ENCODE peak calls at places on chromosome 14, in eight cellular contexts. Q, D, T, P, G, S, U and I are unnamed samples.

GRCh38 chr14:104937694-104938365 is 13.2 kb downstream of the PLD4 start:
- DNase-seq in Q (no peak), T (no peak), P (no peak), G (no peak), U (no peak), S (no peak), D (no peak), I (no peak)

GRCh38 chr14:32074887-32075572 is 2.1 kb upstream of the ARHGAP5 start:
- DNase-seq in Q (no peak), T (no peak), G (no peak), S (peak), P (no peak), U (no peak), D (no peak), I (no peak)

GRCh38 chr14:102182190-102182589 is 42.5 kb downstream of the WDR20 start:
- DNase-seq in P (no peak), D (no peak), Q (no peak), T (no peak), G (no peak), S (no peak), U (no peak), I (no peak)

GRCh38 chr14:42140001-42140400 is 533.3 kb downstream of the LRFN5 start:
- DNase-seq in D (no peak), T (no peak), U (no peak), Q (no peak), P (no peak), S (no peak), G (no peak), I (no peak)

GRCh38 chr14:30034049-30034635 is 106.5 kb upstream of the PRKD1 start:
- DNase-seq in U (no peak), S (peak), G (no peak), T (no peak), D (no peak), Q (no peak), P (no peak), I (no peak)

GRCh38 chr14:32324601-32325000 is 4.5 kb upstream of the AKAP6 start:
- DNase-seq in S (no peak), U (no peak), G (no peak), D (no peak), Q (no peak), T (no peak), P (no peak), I (no peak)

GRCh38 chr14:84643438-84643837 is 886.5 kb upstream of the FLRT2 start:
- DNase-seq in P (no peak), D (no peak), Q (no peak), G (no peak), S (peak), U (no peak), T (no peak), I (no peak)

GRCh38 chr14:105015242-105015641 is 5.6 kb downstream of the CDCA4 start:
- DNase-seq in U (no peak), P (no peak), Q (no peak), T (no peak), G (no peak), D (no peak), S (no peak), I (no peak)

GRCh38 chr14:50533806-50534205 is 1.4 kb upstream of the MAP4K5 start:
- DNase-seq in P (no peak), S (no peak), T (no peak), G (no peak), Q (no peak), D (no peak), U (no peak), I (no peak)

GRCh38 chr14:68462683-68463082 is 330.2 kb downstream of the ZFP36L1 start:
- DNase-seq in G (no peak), D (no peak), Q (no peak), S (no peak), T (no peak), P (no peak), U (no peak), I (no peak)

GRCh38 chr14:95305940-95306339 is 13.8 kb downstream of the CLMN start:
- DNase-seq in Q (no peak), S (no peak), P (no peak), G (no peak), T (no peak), U (no peak), D (no peak), I (no peak)

GRCh38 chr14:94673071-94673470 is 60.9 kb downstream of the SERPINA3 start:
- DNase-seq in S (no peak), T (no peak), G (no peak), P (no peak), D (no peak), U (no peak), Q (no peak), I (no peak)

GRCh38 chr14:43877351-43877900 is 629.7 kb downstream of the FSCB start:
- DNase-seq in T (no peak), S (no peak), P (no peak), G (no peak), D (no peak), U (no peak), Q (no peak), I (no peak)

GRCh38 chr14:90355540-90356518 is 24.1 kb upstream of the NRDE2 start:
- DNase-seq in U (no peak), T (no peak), D (no peak), P (no peak), S (no peak), G (no peak), Q (no peak), I (no peak)

GRCh38 chr14:28757790-28758189 is 8.8 kb upstream of the FOXG1 start:
- DNase-seq in U (no peak), T (no peak), D (no peak), Q (no peak), G (no peak), P (no peak), S (no peak), I (no peak)

GRCh38 chr14:26596722-26597030 is 1.2 kb downstream of the NOVA1 start:
- DNase-seq in Q (no peak), G (no peak), T (no peak), S (no peak), P (no peak), U (no peak), D (no peak), I (no peak)

GRCh38 chr14:55780156-55780946 is 200.3 kb downstream of the KTN1 start:
- DNase-seq in P (no peak), S (no peak), U (no peak), T (no peak), G (no peak), D (no peak), Q (no peak), I (no peak)

GRCh38 chr14:105311838-105312237 is 2.7 kb upstream of the PACS2 start:
- DNase-seq in T (no peak), D (no peak), P (no peak), U (no peak), S (no peak), Q (no peak), G (no peak), I (peak)

GRCh38 chr14:28603606-28604005 is 163.0 kb upstream of the FOXG1 start:
- DNase-seq in G (no peak), U (no peak), P (no peak), Q (no peak), D (no peak), T (no peak), S (no peak), I (no peak)

GRCh38 chr14:68662395-68662794 is 130.5 kb downstream of the ZFP36L1 start:
- DNase-seq in Q (no peak), U (no peak), P (no peak), D (no peak), S (no peak), G (no peak), T (no peak), I (no peak)

GRCh38 chr14:29045237-29045636 is 278.6 kb downstream of the FOXG1 start:
- DNase-seq in P (no peak), U (no peak), S (no peak), G (no peak), T (no peak), Q (no peak), D (no peak), I (no peak)

GRCh38 chr14:74246561-74246960 is 7.3 kb downstream of the VSX2 start:
- DNase-seq in S (no peak), P (no peak), T (no peak), D (no peak), U (no peak), G (no peak), Q (no peak), I (no peak)
- TF ChIP-seq REST in S (no peak), P (no peak), T (no peak), D (no peak), U (no peak), G (no peak), Q (no peak), I (no peak)

GRCh38 chr14:72439707-72440106 is 454.2 kb downstream of the DPF3 start:
- DNase-seq in P (peak), D (no peak), T (no peak), S (no peak), G (peak), U (no peak), Q (no peak), I (no peak)

GRCh38 chr14:72444701-72445100 is 449.2 kb downstream of the DPF3 start:
- DNase-seq in G (no peak), S (no peak), P (no peak), Q (no peak), T (no peak), U (no peak), D (no peak), I (no peak)

GRCh38 chr14:72448212-72448611 is 445.7 kb downstream of the DPF3 start:
- DNase-seq in P (no peak), D (no peak), U (no peak), S (no peak), Q (no peak), T (no peak), G (no peak), I (no peak)

GRCh38 chr14:72443256-72443655 is 450.6 kb downstream of the DPF3 start:
- DNase-seq in Q (no peak), U (no peak), G (no peak), P (no peak), T (no peak), S (no peak), D (no peak), I (no peak)

GRCh38 chr14:72443991-72444431 is 449.9 kb downstream of the DPF3 start:
- DNase-seq in T (no peak), S (no peak), P (peak), U (no peak), Q (no peak), G (peak), D (no peak), I (no peak)
- TF ChIP-seq REST in T (no peak), S (no peak), P (no peak), U (no peak), Q (no peak), G (no peak), D (no peak), I (no peak)

GRCh38 chr14:96567289-96567899 is 65.2 kb downstream of the PAPOLA start:
- DNase-seq in D (no peak), Q (peak), P (no peak), G (no peak), S (peak), T (no peak), U (no peak), I (no peak)
- TF ChIP-seq REST in D (no peak), Q (no peak), P (no peak), G (no peak), S (no peak), T (no peak), U (no peak), I (no peak)

GRCh38 chr14:76866469-76866868 is 40.3 kb downstream of the LRRC74A start:
- DNase-seq in T (no peak), P (no peak), S (no peak), Q (no peak), U (no peak), G (no peak), D (no peak), I (no peak)

GRCh38 chr14:76863724-76864407 is 37.7 kb downstream of the LRRC74A start:
- DNase-seq in G (peak), P (peak), Q (no peak), T (no peak), S (no peak), U (no peak), D (no peak), I (no peak)

GRCh38 chr14:76868453-76869170 is 42.4 kb downstream of the LRRC74A start:
- DNase-seq in S (peak), G (no peak), D (no peak), U (no peak), Q (no peak), P (no peak), T (no peak), I (no peak)

GRCh38 chr14:76870146-76870545 is 43.9 kb downstream of the LRRC74A start:
- DNase-seq in G (no peak), U (no peak), Q (peak), P (no peak), S (peak), T (no peak), D (no peak), I (peak)

DNA sequence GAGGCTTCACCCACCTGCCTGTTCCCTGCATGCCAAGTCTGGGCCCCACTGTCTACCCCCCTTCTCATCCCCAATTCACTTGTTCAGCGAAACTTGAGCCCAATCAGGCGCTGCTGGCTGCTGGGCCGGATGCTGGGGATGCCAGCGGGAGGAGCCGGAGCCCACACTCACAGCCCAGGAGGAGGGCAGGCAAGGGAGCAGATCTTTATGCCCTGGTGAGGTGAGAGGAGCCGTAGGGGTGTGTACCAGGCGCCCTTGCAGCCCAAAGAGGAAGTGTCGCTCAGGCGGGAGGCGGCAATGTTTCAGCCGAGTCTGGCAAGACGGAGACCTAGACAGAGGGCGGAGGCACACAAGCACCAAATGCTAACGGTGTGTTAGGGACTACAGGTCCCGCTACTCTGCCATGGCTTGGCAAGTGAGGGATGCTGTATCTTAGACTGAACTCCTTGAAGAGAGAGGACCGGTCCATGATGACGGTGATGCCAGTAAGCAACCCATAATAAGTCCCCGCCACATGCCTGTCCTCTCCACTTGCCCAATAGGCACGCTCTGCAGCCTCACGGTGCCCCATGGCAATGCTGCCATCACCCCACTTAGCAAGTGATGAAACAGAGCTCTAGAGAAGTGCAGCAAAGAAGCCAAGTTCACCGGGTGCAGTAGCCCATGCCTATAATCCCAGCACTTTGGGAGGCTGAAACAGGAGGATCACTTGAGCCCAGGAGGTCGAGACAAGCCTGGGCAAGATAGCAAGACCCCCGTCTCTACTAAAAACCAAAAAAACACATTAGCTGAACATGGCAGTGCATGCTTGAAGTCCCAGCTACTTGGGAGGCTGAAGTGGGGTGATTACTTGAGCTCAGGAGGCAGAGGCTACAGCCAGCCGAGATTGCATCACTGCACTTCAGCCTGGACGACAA is 41.6 kb downstream of the LRRC74A start:
- DNase-seq in D (no peak), S (no peak), P (peak), T (no peak), U (no peak), G (no peak), Q (no peak), I (no peak)
- TF ChIP-seq REST in D (no peak), S (no peak), P (no peak), T (no peak), U (no peak), G (no peak), Q (no peak), I (no peak)

DNA sequence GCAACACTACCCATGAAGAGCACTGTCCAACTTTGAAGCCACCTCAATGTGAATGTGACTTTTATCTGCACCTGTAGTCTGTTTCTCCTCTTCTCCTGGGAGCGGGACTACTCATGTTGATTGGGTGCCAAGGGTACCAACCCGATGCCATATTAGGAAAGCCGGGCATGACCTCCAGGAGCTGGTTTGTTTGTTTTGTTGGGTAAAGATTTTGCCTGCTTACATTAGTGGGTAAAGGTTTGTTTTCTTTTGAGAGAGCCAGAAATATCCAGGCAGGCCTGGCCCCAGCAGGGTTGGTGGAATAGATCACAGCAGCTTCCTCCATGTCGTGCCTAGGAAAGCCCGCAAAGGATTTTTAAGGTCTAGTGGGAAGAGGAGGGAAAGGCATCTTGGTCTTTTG is 19.7 kb upstream of the ITPK1 start:
- DNase-seq in T (no peak), Q (no peak), P (no peak), D (no peak), S (no peak), G (no peak), U (no peak), I (no peak)
- TF ChIP-seq REST in T (no peak), Q (no peak), P (no peak), D (no peak), S (no peak), G (no peak), U (no peak), I (no peak)

DNA sequence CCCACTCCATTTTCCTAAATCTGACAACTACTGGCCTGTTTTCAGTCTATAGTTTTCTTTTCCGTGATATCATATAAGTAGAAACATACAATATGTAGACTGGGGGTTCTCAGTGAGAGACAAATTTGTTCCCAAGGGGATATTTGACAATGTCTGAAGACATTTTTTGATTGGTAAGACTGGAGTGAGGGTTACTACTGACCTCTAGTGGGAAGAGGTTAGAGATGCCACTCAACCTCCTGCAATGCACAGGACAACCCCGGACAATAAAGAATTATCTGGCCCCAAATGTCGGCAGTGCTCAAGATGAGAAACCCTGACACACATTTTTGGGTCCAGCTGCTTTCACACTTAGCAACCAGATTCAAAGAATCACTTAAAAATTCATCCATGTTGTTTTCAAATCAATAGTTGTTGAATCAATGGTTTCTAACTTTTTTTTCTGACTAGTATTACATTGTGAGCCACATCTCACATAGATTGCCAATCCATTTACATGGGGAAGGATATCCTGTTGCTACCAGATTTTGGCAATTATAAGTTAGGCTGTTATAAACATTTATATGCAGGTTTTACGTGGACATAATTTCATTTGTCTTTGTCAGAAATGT is 307.1 kb downstream of the RPL10L start:
- DNase-seq in D (peak), Q (no peak), P (peak), S (peak), U (peak), G (peak), T (peak), I (peak)
- TF ChIP-seq REST in D (no peak), Q (no peak), P (no peak), S (no peak), U (no peak), G (no peak), T (no peak), I (no peak)

GRCh38 chr14:59332727-59333126 is 132.5 kb downstream of the GPR135 start:
- DNase-seq in S (no peak), Q (peak), U (no peak), P (no peak), T (no peak), G (no peak), D (no peak), I (no peak)

GRCh38 chr14:59331217-59331616 is 134.0 kb downstream of the GPR135 start:
- DNase-seq in G (no peak), P (no peak), D (no peak), Q (no peak), S (peak), T (no peak), U (no peak), I (no peak)

GRCh38 chr14:59336078-59336477 is 129.1 kb downstream of the GPR135 start:
- DNase-seq in P (no peak), U (no peak), S (no peak), Q (no peak), D (no peak), T (no peak), G (no peak), I (no peak)

GRCh38 chr14:59333235-59333634 is 131.9 kb downstream of the GPR135 start:
- DNase-seq in T (no peak), S (no peak), P (no peak), U (no peak), Q (no peak), D (no peak), G (no peak), I (no peak)

GRCh38 chr14:59333668-59334067 is 131.5 kb downstream of the GPR135 start:
- DNase-seq in G (no peak), Q (no peak), P (peak), D (no peak), S (no peak), U (no peak), T (no peak), I (no peak)
- TF ChIP-seq REST in G (no peak), Q (no peak), P (no peak), D (no peak), S (no peak), U (no peak), T (no peak), I (no peak)

GRCh38 chr14:99793213-99794155 is at the start of gene EML1:
- DNase-seq in Q (peak), T (no peak), U (peak), S (peak), D (peak), G (no peak), P (peak), I (peak)
- TF ChIP-seq REST in Q (no peak), T (no peak), U (no peak), S (no peak), D (no peak), G (no peak), P (no peak), I (no peak)